ENCODE peak calls at places on chromosome X, in seven cellular contexts. G is astrocyte of the spinal cord, S is esophagus squamous epithelium, Q is cardiac muscle cell, W is BJ, E is A549, B is MM.1S. L is an unnamed sample.
A peak's percentile ranks its signal among the peaks of the same experiment; 100 is the strongest.

GRCh38 chrX:43815209-43815608 is 67.0 kb downstream of the MAOB start:
- DNase-seq in G (no peak), S (no peak), Q (no peak), W (no peak), E (no peak), B (no peak), L (no peak)

GRCh38 chrX:29024813-29025342 is 437.6 kb downstream of the IL1RAPL1 start:
- DNase-seq in G (no peak), S (no peak), Q (no peak), W (no peak), E (no peak), B (peak; percentile 80), L (no peak)

GRCh38 chrX:45524296-45524695 is 323.6 kb upstream of the DIPK2B start:
- DNase-seq in G (peak; percentile 66), S (no peak), Q (no peak), W (no peak), E (no peak), B (no peak), L (no peak)

GRCh38 chrX:124388562-124388961 is 42.2 kb downstream of the SH2D1A start:
- DNase-seq in G (peak; percentile 42), S (no peak), Q (peak; percentile 65), W (no peak), E (peak; percentile 18), B (peak; percentile 72), L (peak; percentile 16)

GRCh38 chrX:21926116-21926515 is 14.4 kb upstream of the SMS start:
- DNase-seq in G (no peak), S (no peak), Q (no peak), W (no peak), E (no peak), B (peak; percentile 14), L (no peak)

GRCh38 chrX:44935640-44936039 is 62.7 kb downstream of the KDM6A start:
- DNase-seq in G (no peak), S (no peak), Q (no peak), W (no peak), E (no peak), B (no peak), L (no peak)

GRCh38 chrX:134246282-134246681 is 9.3 kb downstream of the CCDC160 start:
- DNase-seq in G (no peak), S (no peak), Q (no peak), W (no peak), E (no peak), B (peak; percentile 15), L (peak; percentile 8)

GRCh38 chrX:1656379-1656778 is 41.5 kb downstream of the ASMT start:
- DNase-seq in G (no peak), S (no peak), Q (no peak), W (no peak), E (no peak), B (no peak), L (no peak)

GRCh38 chrX:38664285-38664684 is 102.9 kb downstream of the TSPAN7 start:
- DNase-seq in G (peak; percentile 22), S (no peak), Q (peak; percentile 64), W (no peak), E (peak; percentile 7), B (peak; percentile 30), L (no peak)

GRCh38 chrX:41591906-41592305 is 96.9 kb upstream of the GPR34 start:
- DNase-seq in G (no peak), S (no peak), Q (no peak), W (no peak), E (no peak), B (no peak), L (no peak)

GRCh38 chrX:11629593-11630211 is 36.0 kb downstream of the ARHGAP6 start:
- DNase-seq in G (peak; percentile 80), S (no peak), Q (peak; percentile 30), W (peak; percentile 8), E (no peak), B (peak; percentile 30), L (no peak)

GRCh38 chrX:102746134-102746584 is 25.6 kb downstream of the GPRASP3 start:
- DNase-seq in G (peak; percentile 11), S (no peak), Q (peak; percentile 42), W (no peak), E (no peak), B (no peak), L (no peak)

GRCh38 chrX:72029473-72030411 is 102.0 kb downstream of the RTL5 start:
- DNase-seq in G (peak; percentile 86), S (no peak), Q (peak; percentile 80), W (peak; percentile 41), E (peak; percentile 49), B (no peak), L (no peak)

GRCh38 chrX:115892787-115893671 is 277.5 kb upstream of the AGTR2 start:
- DNase-seq in G (peak; percentile 71), S (no peak), Q (peak; percentile 15), W (no peak), E (no peak), B (peak; percentile 44), L (no peak)

GRCh38 chrX:15384304-15384703 is at the start of gene VEGFD:
- DNase-seq in G (no peak), S (no peak), Q (peak; percentile 56), W (no peak), E (no peak), B (no peak), L (no peak)

GRCh38 chrX:21912220-21912619 is 28.3 kb upstream of the SMS start:
- DNase-seq in G (no peak), S (no peak), Q (no peak), W (no peak), E (no peak), B (no peak), L (no peak)

GRCh38 chrX:36849407-36849806 is 158.8 kb upstream of the FAM47C start:
- DNase-seq in G (no peak), S (no peak), Q (no peak), W (no peak), E (no peak), B (no peak), L (no peak)

GRCh38 chrX:19964017-19964710 is 26.7 kb downstream of the BCLAF3 start:
- DNase-seq in G (no peak), S (no peak), Q (no peak), W (no peak), E (no peak), B (no peak), L (peak; percentile 29)

GRCh38 chrX:57453901-57454300 is 137.9 kb upstream of the ZXDB start:
- DNase-seq in G (no peak), S (no peak), Q (peak; percentile 17), W (no peak), E (no peak), B (peak; percentile 34), L (peak; percentile 4)
- TF ChIP-seq CTCF in G (no peak), S (peak; percentile 11), Q (peak; percentile 18), W (peak; percentile 43), E (no peak), B (peak; percentile 59), L (peak; percentile 53)

GRCh38 chrX:153474718-153475117 is 4.3 kb upstream of the HAUS7 start:
- DNase-seq in G (peak; percentile 63), S (no peak), Q (no peak), W (no peak), E (no peak), B (no peak), L (no peak)
- H3K4me3 ChIP-seq in G (no peak overlapping the region), S (peak overlapping the region; percentile 32), Q (no peak overlapping the region), W (no peak overlapping the region), E (no peak overlapping the region), B (no peak overlapping the region), L (no peak overlapping the region)

GRCh38 chrX:153854702-153855101 is 24.4 kb upstream of the PDZD4 start:
- DNase-seq in G (no peak), S (no peak), Q (no peak), W (no peak), E (no peak), B (no peak), L (no peak)
- TF ChIP-seq CTCF in G (no peak), S (no peak), Q (no peak), W (peak; percentile 5), E (no peak), B (no peak), L (no peak)

GRCh38 chrX:42720209-42720608 is 57.8 kb downstream of the PPP1R2C start:
- DNase-seq in G (no peak), S (no peak), Q (no peak), W (no peak), E (no peak), B (no peak), L (no peak)

GRCh38 chrX:42710452-42710851 is 67.5 kb downstream of the PPP1R2C start:
- DNase-seq in G (no peak), S (no peak), Q (no peak), W (no peak), E (no peak), B (no peak), L (no peak)

GRCh38 chrX:42715689-42716022 is 62.3 kb downstream of the PPP1R2C start:
- DNase-seq in G (no peak), S (no peak), Q (no peak), W (no peak), E (no peak), B (no peak), L (no peak)

DNA sequence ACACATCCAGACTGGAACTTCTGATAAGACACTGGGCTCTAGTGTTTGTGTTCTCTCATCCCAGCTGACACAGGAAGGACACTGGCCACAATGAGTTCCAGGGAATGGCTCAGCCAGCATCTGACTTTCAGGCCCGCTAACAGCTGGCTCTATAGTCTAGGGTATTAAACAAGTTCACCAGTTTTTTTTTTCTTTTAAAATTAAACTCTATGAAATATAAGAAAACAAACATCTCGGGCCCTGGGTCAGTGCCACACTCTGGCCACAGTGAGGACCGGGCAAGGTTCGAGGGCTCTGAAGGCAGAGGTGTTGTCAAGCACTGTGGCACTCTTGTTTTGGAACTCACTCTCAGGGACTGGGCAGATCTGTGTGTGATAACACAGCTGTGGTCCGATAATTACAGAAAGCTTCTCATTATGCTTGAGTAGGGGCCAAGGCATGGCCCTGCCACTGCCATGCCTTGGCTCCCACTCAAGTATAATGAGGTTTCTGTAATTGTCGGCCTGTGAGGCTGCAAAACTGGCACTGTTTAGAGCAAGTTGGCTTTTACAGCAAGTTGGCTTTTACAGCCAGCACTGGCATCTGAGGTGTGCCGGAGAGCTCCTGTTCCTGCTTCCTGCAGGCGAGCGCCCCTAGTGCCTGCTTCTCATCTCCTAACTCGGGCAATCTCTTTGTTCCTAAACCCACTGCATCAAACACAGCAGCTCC is 62.8 kb downstream of the PPP1R2C start:
- DNase-seq in G (peak; percentile 38), S (no peak), Q (peak; percentile 77), W (no peak), E (peak; percentile 20), B (no peak), L (no peak)
- H3K4me3 ChIP-seq in G (no peak overlapping the region), S (no peak overlapping the region), Q (no peak overlapping the region), W (no peak overlapping the region), E (no peak overlapping the region), B (no peak overlapping the region), L (no peak overlapping the region)

GRCh38 chrX:86407371-86407770 is 259.1 kb downstream of the DACH2 start:
- DNase-seq in G (no peak), S (no peak), Q (no peak), W (no peak), E (no peak), B (no peak), L (no peak)
- TF ChIP-seq CTCF in G (no peak), S (no peak), Q (no peak), W (no peak), E (no peak), B (no peak), L (no peak)

L was measured in GM12864.